ENCODE peak calls at places on chromosomes 6 and 20, in four cellular contexts. T, R, H and Y are unnamed samples.

GRCh38 chr20:18916886-18917785 is 103.6 kb downstream of the SCP2D1 start:
- DNase-seq in H (no peak), T (no peak), R (no peak), Y (no peak)

GRCh38 chr20:52235129-52235528 is 43.5 kb upstream of the ZFP64 start:
- DNase-seq in R (no peak), T (no peak), H (no peak), Y (no peak)

GRCh38 chr20:22686097-22686496 is 101.7 kb upstream of the FOXA2 start:
- DNase-seq in T (peak), R (no peak), H (peak), Y (peak)

GRCh38 chr6:30741789-30742315 is 635 bp downstream of the FLOT1 start:
- DNase-seq in T (no peak), H (no peak), R (peak), Y (peak)

GRCh38 chr20:57350086-57350710 is 857 bp upstream of the RAE1 start:
- DNase-seq in R (peak), T (peak), H (no peak), Y (no peak)

GRCh38 chr6:145031001-145031400 is 704.3 kb downstream of the EPM2A start:
- DNase-seq in H (no peak), T (peak), R (no peak), Y (no peak)

GRCh38 chr6:143034689-143035334 is 25.9 kb upstream of the AIG1 start:
- DNase-seq in T (no peak), R (no peak), H (no peak), Y (no peak)

GRCh38 chr6:74479960-74480359 is 725.9 kb downstream of the COL12A1 start:
- DNase-seq in T (no peak), R (no peak), H (no peak), Y (no peak)

GRCh38 chr20:56609321-56609720 is 19.8 kb upstream of the TFAP2C start:
- DNase-seq in H (no peak), R (no peak), T (no peak), Y (no peak)

GRCh38 chr20:45080867-45081616 is 19.9 kb downstream of the KCNS1 start:
- DNase-seq in R (no peak), T (peak), H (no peak), Y (no peak)

GRCh38 chr20:52775786-52776185 is 196.4 kb upstream of the TSHZ2 start:
- DNase-seq in H (no peak), T (no peak), R (no peak), Y (no peak)

GRCh38 chr6:73893696-73894095 is 197.7 kb downstream of the CD109 start:
- DNase-seq in H (no peak), T (no peak), R (no peak), Y (no peak)

GRCh38 chr20:11926599-11926998 is 8.9 kb downstream of the BTBD3 start:
- DNase-seq in H (no peak), T (no peak), R (no peak), Y (no peak)

GRCh38 chr20:57386762-57387161 is 4.4 kb upstream of the RBM38 start:
- DNase-seq in T (no peak), H (no peak), R (peak), Y (no peak)

GRCh38 chr20:4090756-4091331 is 75.5 kb upstream of the RNF24 start:
- DNase-seq in H (no peak), R (no peak), T (peak), Y (peak)
- H3K27ac ChIP-seq in H (no peak), R (peak), T (peak), Y (no peak)

DNA sequence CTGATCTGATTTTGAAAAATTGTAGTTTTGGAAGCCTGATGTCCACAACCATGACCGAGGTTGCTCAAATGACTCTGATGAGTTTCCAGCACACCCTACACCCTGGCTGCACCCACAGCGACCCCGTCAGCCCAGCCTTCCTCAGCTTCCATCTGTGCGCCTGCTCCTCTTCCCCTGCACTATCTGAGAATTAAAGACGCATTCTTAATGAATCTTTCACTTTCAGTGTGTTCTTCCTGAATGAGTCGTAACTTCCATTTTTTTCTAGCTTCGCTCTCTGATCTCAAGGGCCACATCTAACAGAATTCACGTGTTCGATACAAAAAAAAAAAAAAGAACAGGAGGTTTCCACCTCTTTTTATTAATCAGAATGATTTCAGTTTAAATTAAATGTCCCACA is 21.3 kb upstream of the RREB1 start:
- DNase-seq in T (peak), R (peak), H (peak), Y (no peak)
- H3K27ac ChIP-seq in T (peak), R (peak), H (peak), Y (no peak)

DNA sequence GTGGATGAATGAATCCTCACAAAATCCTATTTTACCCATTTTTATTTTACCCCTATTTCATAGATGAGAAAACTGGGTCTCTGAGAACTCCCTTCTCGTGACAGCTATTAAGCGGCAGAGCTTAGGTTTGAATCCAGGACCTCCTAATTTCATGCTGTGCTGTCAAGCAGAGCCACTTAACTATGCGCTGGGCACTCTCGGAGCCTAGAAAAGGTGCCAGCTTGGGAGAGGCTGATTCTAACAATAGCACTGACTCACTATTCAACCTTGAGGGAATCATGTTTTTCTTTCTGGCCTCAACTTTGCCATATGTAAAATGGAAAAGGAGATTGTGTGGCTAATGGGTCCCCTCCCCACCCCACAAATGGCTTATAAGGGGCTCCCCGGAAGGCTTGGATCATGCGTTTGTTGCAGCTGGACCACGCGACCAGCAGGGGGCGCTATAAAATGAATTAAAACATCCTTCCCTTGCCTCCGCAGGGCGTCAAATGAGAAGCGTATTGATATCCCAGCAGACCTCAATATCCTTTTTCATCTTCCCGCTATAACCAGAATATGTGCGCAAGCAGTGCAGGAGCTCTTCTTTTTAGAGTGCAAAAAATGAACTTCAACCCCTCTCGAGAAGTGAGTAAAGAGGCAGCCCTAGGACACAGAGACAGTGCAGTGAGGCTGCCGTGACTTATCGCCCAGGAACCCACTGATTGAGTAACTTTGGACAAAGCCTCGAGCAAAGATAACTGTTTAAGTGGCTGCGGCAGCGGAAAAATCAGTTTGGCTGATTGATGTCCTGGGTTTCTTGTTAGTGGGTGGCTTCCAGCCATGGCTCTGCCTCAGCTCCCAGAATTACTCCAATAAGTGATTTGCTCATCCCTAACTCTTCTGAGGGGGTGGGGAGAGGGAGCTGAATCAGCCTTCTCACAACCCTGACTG is 12.9 kb upstream of the PDYN start:
- DNase-seq in T (peak), H (no peak), R (no peak), Y (peak)
- H3K27ac ChIP-seq in T (no peak), H (no peak), R (no peak), Y (no peak)

GRCh38 chr6:128509709-128510108 is 10.7 kb downstream of the PTPRK start:
- DNase-seq in H (no peak), R (no peak), T (no peak), Y (no peak)

GRCh38 chr6:128504003-128504654 is 16.3 kb downstream of the PTPRK start:
- DNase-seq in R (no peak), T (no peak), H (no peak), Y (no peak)

GRCh38 chr6:128505603-128506002 is 14.8 kb downstream of the PTPRK start:
- DNase-seq in T (no peak), H (no peak), R (no peak), Y (no peak)

GRCh38 chr6:128508588-128509296 is 11.7 kb downstream of the PTPRK start:
- DNase-seq in T (peak), H (no peak), R (no peak), Y (peak)

GRCh38 chr6:128507337-128508310 is 12.8 kb downstream of the PTPRK start:
- DNase-seq in H (no peak), T (peak), R (no peak), Y (peak)
- H3K27ac ChIP-seq in H (no peak), T (peak), R (no peak), Y (peak)